ENCODE peak calls at places on chromosome 10, in nine cellular contexts. C is keratinocyte; S is NCI-H460; I is mucosa of descending colon; P is activated T-helper 9 cell treated with anti-CD3 and anti-CD28 coated beads, Interleukin-2, amount 50 U/mL, for 16 hours; O is HepG2; M is GM18507; Q is left colon; E is vagina. V is an unnamed sample.

GRCh38 chr10:55627526-55628170 is 733.4 kb downstream of the ZWINT start:
- DNase-seq in S (no peak), C (no peak), E (no peak), P (no peak), M (no peak), O (no peak), I (no peak), Q (no peak), V (no peak)

GRCh38 chr10:129552119-129552518 is 85.1 kb downstream of the MGMT start:
- DNase-seq in C (no peak), I (no peak), S (no peak), Q (no peak), E (peak; percentile 54), M (peak; percentile 20), O (no peak), P (no peak), V (no peak)

GRCh38 chr10:126673565-126673964 is 3.1 kb upstream of the C10orf90 start:
- DNase-seq in Q (no peak), I (no peak), S (no peak), C (no peak), E (no peak), O (no peak), M (no peak), P (no peak), V (no peak)

GRCh38 chr10:13396369-13396768 is 48.3 kb upstream of the SEPHS1 start:
- DNase-seq in I (no peak), C (no peak), E (no peak), M (no peak), Q (no peak), S (no peak), O (peak; percentile 29), P (no peak), V (no peak)

GRCh38 chr10:5563237-5563961 is 38.6 kb downstream of the CALML3 start:
- DNase-seq in Q (peak; percentile 23), P (no peak), C (no peak), O (no peak), I (peak; percentile 42), E (no peak), S (no peak), M (no peak), V (no peak)

GRCh38 chr10:51569467-51569866 is 129.9 kb downstream of the CSTF2T start:
- DNase-seq in E (no peak), Q (no peak), M (no peak), S (no peak), P (no peak), I (no peak), O (no peak), C (no peak), V (no peak)

GRCh38 chr10:119355930-119356329 is 148.6 kb downstream of the GRK5 start:
- DNase-seq in E (no peak), I (no peak), P (no peak), Q (no peak), O (no peak), C (no peak), M (no peak), S (no peak), V (no peak)

GRCh38 chr10:129966831-129967578 is 2.9 kb upstream of the EBF3 start:
- DNase-seq in C (no peak), O (no peak), Q (no peak), P (no peak), S (no peak), M (no peak), E (peak; percentile 69), I (no peak), V (no peak)

GRCh38 chr10:14583252-14583651 is 191.4 kb downstream of the FAM107B start:
- DNase-seq in I (peak; percentile 78), Q (peak; percentile 54), E (no peak), M (no peak), P (peak; percentile 70), C (no peak), O (no peak), S (no peak), V (no peak)

GRCh38 chr10:116111483-116112095 is 161.4 kb downstream of the GFRA1 start:
- DNase-seq in C (no peak), M (no peak), P (no peak), I (no peak), E (peak; percentile 58), S (no peak), O (no peak), Q (no peak), V (no peak)

GRCh38 chr10:69800109-69800508 is 1.6 kb upstream of the COL13A1 start:
- DNase-seq in Q (no peak), E (no peak), I (no peak), M (no peak), C (peak; percentile 42), P (no peak), O (peak; percentile 65), S (peak; percentile 43), V (peak; percentile 62)

GRCh38 chr10:114538544-114538906 is 119.5 kb downstream of the ABLIM1 start:
- DNase-seq in S (no peak), E (no peak), O (no peak), P (peak; percentile 32), C (no peak), Q (peak; percentile 92), M (no peak), I (peak; percentile 86), V (peak; percentile 90)

GRCh38 chr10:58414270-58415041 is 29.2 kb downstream of the TFAM start:
- DNase-seq in Q (no peak), C (no peak), P (no peak), E (no peak), O (peak; percentile 68), M (no peak), I (no peak), S (no peak), V (no peak)

GRCh38 chr10:283916-284356 is 148.7 kb downstream of the ZMYND11 start:
- DNase-seq in C (no peak), E (no peak), O (no peak), I (no peak), M (peak; percentile 65), P (peak; percentile 31), S (no peak), Q (no peak), V (no peak)

GRCh38 chr10:129898701-129899563 is 65.1 kb downstream of the EBF3 start:
- DNase-seq in I (no peak), Q (no peak), S (no peak), E (no peak), P (no peak), O (no peak), C (no peak), M (no peak), V (no peak)

GRCh38 chr10:62597226-62597625 is 207.3 kb upstream of the ADO start:
- DNase-seq in Q (no peak), E (no peak), M (no peak), S (no peak), O (no peak), I (no peak), C (no peak), P (no peak), V (no peak)

GRCh38 chr10:124518366-124518765 is 56.7 kb downstream of the LHPP start:
- DNase-seq in S (no peak), O (no peak), E (no peak), P (no peak), C (no peak), M (no peak), I (peak; percentile 32), Q (no peak), V (no peak)

GRCh38 chr10:87657370-87657769 is 2.3 kb upstream of the PAPSS2 start:
- DNase-seq in C (no peak), S (peak; percentile 88), M (no peak), Q (no peak), P (no peak), E (no peak), O (no peak), I (no peak), V (no peak)

GRCh38 chr10:68202965-68203358 is 29.0 kb downstream of the ATOH7 start:
- DNase-seq in M (no peak), O (no peak), I (no peak), C (no peak), S (no peak), Q (no peak), E (no peak), P (no peak), V (no peak)

GRCh38 chr10:4656576-4657194 is 169.3 kb upstream of the AKR1E2 start:
- DNase-seq in M (no peak), Q (no peak), C (no peak), S (peak; percentile 59), P (peak; percentile 12), E (no peak), I (no peak), O (peak; percentile 44), V (peak; percentile 68)

V was measured in colonic mucosa.